ENCODE peak calls at places on chromosomes 11 and 22, in five cellular contexts. J, S, C, E and U are unnamed samples.

GRCh38 chr11:6326303-6326702 is 6.0 kb upstream of the CAVIN3 start:
- DNase-seq in J (no peak), C (no peak), E (no peak), S (no peak), U (no peak)

GRCh38 chr11:20114588-20114987 is 45.7 kb downstream of the DBX1 start:
- DNase-seq in J (no peak), E (no peak), C (no peak), S (no peak), U (no peak)

GRCh38 chr11:12215192-12215591 is 104.8 kb downstream of the MICAL2 start:
- DNase-seq in S (no peak), E (no peak), J (no peak), C (no peak), U (no peak)

GRCh38 chr22:44192811-44193536 is 12.2 kb downstream of the PARVG start:
- DNase-seq in C (no peak), E (no peak), J (no peak), S (no peak), U (no peak)

GRCh38 chr22:41092847-41093371 is 517 bp downstream of the EP300 start:
- DNase-seq in C (peak; percentile 31), S (no peak), J (peak; percentile 41), E (peak; percentile 42), U (peak; percentile 54)

GRCh38 chr11:3942160-3942955 is 86.9 kb downstream of the STIM1 start:
- DNase-seq in E (no peak), S (no peak), C (no peak), J (no peak), U (no peak)

GRCh38 chr11:134022748-134023147 is 46.1 kb upstream of the JAM3 start:
- DNase-seq in C (no peak), S (no peak), J (no peak), E (no peak), U (no peak)

GRCh38 chr11:108672113-108672512 is 7.2 kb downstream of the DDX10 start:
- DNase-seq in J (no peak), C (no peak), S (no peak), E (no peak), U (no peak)

GRCh38 chr22:48091656-48092223 is 1329.3 kb downstream of the TBC1D22A start:
- DNase-seq in E (peak; percentile 13), C (no peak), S (no peak), J (no peak), U (no peak)

GRCh38 chr22:42154731-42155543 is 24.3 kb upstream of the CYP2D6 start:
- DNase-seq in J (no peak), S (no peak), E (no peak), C (no peak), U (no peak)

GRCh38 chr11:70843906-70844305 is 408.5 kb downstream of the SHANK2 start:
- DNase-seq in S (no peak), J (no peak), C (no peak), E (no peak), U (no peak)

GRCh38 chr11:113192121-113192925 is 122.1 kb upstream of the TTC12 start:
- DNase-seq in S (no peak), C (peak; percentile 35), E (no peak), J (no peak), U (no peak)

GRCh38 chr11:113593698-113594308 is 112.3 kb downstream of the TMPRSS5 start:
- DNase-seq in J (no peak), S (no peak), C (peak; percentile 19), E (no peak), U (no peak)

GRCh38 chr22:27636716-27637503 is 164.6 kb downstream of the MN1 start:
- DNase-seq in E (no peak), S (no peak), C (no peak), J (no peak), U (no peak)

GRCh38 chr11:2808850-2809847 is 76.4 kb downstream of the CDKN1C start:
- DNase-seq in E (no peak), C (no peak), J (no peak), S (no peak), U (peak; percentile 5)

GRCh38 chr11:122601131-122602125 is 54.1 kb upstream of the UBASH3B start:
- DNase-seq in E (no peak), S (no peak), C (peak; percentile 68), J (peak; percentile 42), U (no peak)

GRCh38 chr11:75311858-75312288 is 39.6 kb downstream of the ARRB1 start:
- DNase-seq in J (no peak), E (peak; percentile 65), C (peak; percentile 39), S (no peak), U (peak; percentile 45)

GRCh38 chr11:111229604-111230003 is 15.9 kb upstream of the POU2AF2 start:
- DNase-seq in S (no peak), J (no peak), E (no peak), C (no peak), U (no peak)

GRCh38 chr11:73392108-73393010 is 16.2 kb downstream of the RELT start:
- DNase-seq in C (no peak), E (no peak), S (no peak), J (no peak), U (no peak)

GRCh38 chr11:125273519-125274000 is 109.0 kb downstream of the PKNOX2 start:
- DNase-seq in J (no peak), E (no peak), S (no peak), C (no peak), U (no peak)

GRCh38 chr11:125201525-125202121 is 37.1 kb downstream of the PKNOX2 start:
- DNase-seq in E (no peak), C (no peak), S (no peak), J (peak; percentile 27), U (peak; percentile 91)

GRCh38 chr22:29606320-29606719 is 2.9 kb downstream of the NF2 start:
- DNase-seq in E (no peak), J (no peak), C (no peak), S (no peak), U (no peak)

GRCh38 chr22:49862408-49862776 is 8.7 kb downstream of the ZBED4 start:
- DNase-seq in E (peak; percentile 64), J (no peak), C (peak; percentile 8), S (no peak), U (no peak)

GRCh38 chr11:104876838-104877500 is 21.3 kb downstream of the CASP12 start:
- DNase-seq in C (no peak), S (no peak), J (no peak), E (no peak), U (no peak)

GRCh38 chr22:48042621-48043395 is 1280.4 kb downstream of the TBC1D22A start:
- DNase-seq in C (no peak), J (no peak), E (no peak), S (no peak), U (no peak)

GRCh38 chr11:25766332-25767015 is 565.5 kb upstream of the ANO3 start:
- DNase-seq in C (no peak), J (peak; percentile 45), S (no peak), E (no peak), U (no peak)

GRCh38 chr22:29994941-29995340 is 85.3 kb upstream of the HORMAD2 start:
- DNase-seq in E (no peak), J (peak; percentile 48), C (no peak), S (no peak), U (peak; percentile 40)

GRCh38 chr11:86247608-86248007 is 3.1 kb downstream of the EED start:
- DNase-seq in J (peak; percentile 51), E (no peak), S (no peak), C (no peak), U (no peak)

DNA sequence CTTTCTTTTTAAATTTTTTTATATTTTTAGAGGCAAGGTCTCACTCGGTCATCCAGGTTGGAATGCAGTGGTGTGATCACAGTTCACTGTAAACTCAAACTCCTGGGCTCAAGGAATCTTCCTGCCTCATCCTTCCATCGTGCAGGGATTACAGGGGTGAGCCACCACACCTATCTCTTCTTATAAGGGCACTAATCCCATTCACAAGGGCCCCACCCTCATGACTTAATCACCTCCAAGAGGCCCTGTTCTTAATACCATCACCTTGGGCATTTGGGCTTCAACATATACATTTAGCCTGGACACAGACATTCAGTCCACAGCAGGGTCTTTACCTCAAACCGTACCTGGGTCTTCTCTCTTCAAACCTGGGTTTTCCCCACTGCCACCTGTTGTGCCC is 4.5 kb upstream of the GTSE1 start:
- DNase-seq in E (no peak), S (no peak), C (no peak), J (no peak), U (no peak)
- H3K36me3 ChIP-seq in E (no peaks in the 10 kb centered on the region), S (peaks cover 8% of the 10 kb centered on the region), C (peaks cover 34% of the 10 kb centered on the region), J (no peaks in the 10 kb centered on the region), U (peaks cover 4% of the 10 kb centered on the region)

GRCh38 chr11:106461839-106462545 is 384.5 kb downstream of the AASDHPPT start:
- DNase-seq in E (no peak), C (peak; percentile 20), J (no peak), S (no peak), U (no peak)

GRCh38 chr11:106457727-106458126 is 380.3 kb downstream of the AASDHPPT start:
- DNase-seq in E (no peak), C (no peak), J (peak; percentile 92), S (no peak), U (no peak)

GRCh38 chr11:106459135-106459534 is 381.7 kb downstream of the AASDHPPT start:
- DNase-seq in S (no peak), C (no peak), J (no peak), E (no peak), U (no peak)

GRCh38 chr11:106461148-106461547 is 383.7 kb downstream of the AASDHPPT start:
- DNase-seq in S (no peak), J (no peak), E (no peak), C (no peak), U (no peak)

GRCh38 chr11:106456651-106457050 is 379.2 kb downstream of the AASDHPPT start:
- DNase-seq in E (no peak), S (no peak), C (no peak), J (peak; percentile 89), U (no peak)
- H3K4me3 ChIP-seq in E (no peak overlapping the region), S (no peak overlapping the region), C (no peak overlapping the region), J (no peak overlapping the region), U (no peak overlapping the region)

GRCh38 chr11:45211732-45212131 is 65.3 kb downstream of the PRDM11 start:
- DNase-seq in E (no peak), C (no peak), J (no peak), S (no peak), U (no peak)
- TF ChIP-seq CTCF in E (no peak), C (no peak), J (no peak), S (no peak), U (no peak)

DNA sequence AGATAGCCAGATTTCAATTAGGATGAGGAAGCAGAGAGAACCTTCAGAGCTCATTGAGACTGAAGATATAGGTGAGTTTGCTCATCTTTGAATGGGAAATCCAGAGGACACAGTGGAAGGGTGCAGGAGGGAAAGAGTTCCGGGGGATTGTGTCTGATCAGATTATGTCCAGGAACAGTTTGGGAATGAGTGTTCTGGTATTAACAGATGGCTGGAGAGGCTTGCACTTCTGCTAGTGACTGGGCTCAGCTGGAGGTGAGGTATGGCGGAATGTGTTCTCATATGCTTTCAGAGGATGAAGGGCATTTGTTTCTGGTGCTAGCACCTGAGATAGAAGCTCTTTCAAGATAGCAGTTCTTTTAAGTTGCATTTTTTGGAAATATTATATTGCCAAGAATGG is 27.6 kb downstream of the ALKBH3 start:
- DNase-seq in E (no peak), J (no peak), C (no peak), S (no peak), U (no peak)
- H3K36me3 ChIP-seq in E (no peaks in the 10 kb centered on the region), J (peaks cover 7% of the 10 kb centered on the region), C (peaks cover 20% of the 10 kb centered on the region), S (peaks cover 13% of the 10 kb centered on the region), U (no peaks in the 10 kb centered on the region)

GRCh38 chr22:25281675-25282345 is 62.4 kb downstream of the CRYBB2 start:
- DNase-seq in S (no peak), J (no peak), C (no peak), E (no peak), U (no peak)
- H3K4me3 ChIP-seq in S (no peak overlapping the region), J (no peak overlapping the region), C (no peak overlapping the region), E (no peak overlapping the region), U (no peak overlapping the region)